ENCODE peak calls at places on chromosomes 1 and 21, in eight cellular contexts. F is M059J; N is omental fat pad; U is DMS79 treated with DMSO at 0.1 percent for 48 hours; P is stimulated activated CD8-positive, alpha-beta memory T cell treated with anti-CD3 and anti-CD28 coated beads, Interleukin-2, amount 100 ng/mL, for 48 hours; B is HEK293T; G is GM12891; J is psoas muscle. C is an unnamed sample.

GRCh38 chr1:156128749-156129682 is 14.5 kb downstream of the LMNA start:
- DNase-seq in F (peak; percentile 76), N (no peak), U (no peak), P (no peak), B (no peak), G (no peak), J (peak; percentile 56), C (peak; percentile 83)

GRCh38 chr1:207024202-207025143 is 8.1 kb downstream of the C1orf116 start:
- DNase-seq in F (no peak), N (no peak), U (no peak), P (no peak), B (no peak), G (no peak), J (no peak), C (no peak)

GRCh38 chr1:223811634-223812101 is 34.1 kb downstream of the TP53BP2 start:
- DNase-seq in F (peak; percentile 60), N (no peak), U (peak; percentile 18), P (no peak), B (peak; percentile 23), G (no peak), J (no peak), C (no peak)

GRCh38 chr1:65757531-65757930 is 35.2 kb upstream of the PDE4B start:
- DNase-seq in F (no peak), N (no peak), U (no peak), P (no peak), B (no peak), G (no peak), J (no peak), C (no peak)

GRCh38 chr1:147847831-147848230 is 54.8 kb upstream of the GJA8 start:
- DNase-seq in F (no peak), N (no peak), U (no peak), P (no peak), B (no peak), G (no peak), J (no peak), C (no peak)

GRCh38 chr1:206521002-206521585 is 13.8 kb downstream of the RASSF5 start:
- DNase-seq in F (no peak), N (no peak), U (no peak), P (no peak), B (no peak), G (no peak), J (no peak), C (no peak)

GRCh38 chr1:30197616-30197934 is 525.8 kb downstream of the MATN1 start:
- DNase-seq in F (no peak), N (no peak), U (no peak), P (no peak), B (no peak), G (no peak), J (no peak), C (no peak)

GRCh38 chr21:34031835-34032370 is 41.5 kb upstream of the MRPS6 start:
- DNase-seq in F (no peak), N (no peak), U (no peak), P (no peak), B (no peak), G (no peak), J (no peak), C (no peak)

GRCh38 chr1:152143147-152143845 is 15.7 kb downstream of the RPTN start:
- DNase-seq in F (peak; percentile 7), N (no peak), U (no peak), P (no peak), B (no peak), G (no peak), J (no peak), C (no peak)

GRCh38 chr1:209435654-209436566 is 147.6 kb upstream of the CAMK1G start:
- DNase-seq in F (peak; percentile 85), N (peak; percentile 58), U (peak; percentile 74), P (peak; percentile 23), B (peak; percentile 82), G (peak; percentile 32), J (peak; percentile 61), C (peak; percentile 45)

GRCh38 chr1:27574871-27575831 is 28.8 kb downstream of the AHDC1 start:
- DNase-seq in F (no peak), N (no peak), U (peak; percentile 93), P (no peak), B (peak; percentile 67), G (no peak), J (peak; percentile 83), C (peak; percentile 87)

GRCh38 chr1:220896088-220896487 is 16.8 kb downstream of the HLX start:
- DNase-seq in F (no peak), N (no peak), U (no peak), P (no peak), B (no peak), G (no peak), J (no peak), C (no peak)

GRCh38 chr1:54227091-54227602 is 27.2 kb downstream of the MRPL37 start:
- DNase-seq in F (peak; percentile 87), N (no peak), U (peak; percentile 8), P (no peak), B (no peak), G (no peak), J (no peak), C (no peak)

GRCh38 chr1:105795741-105796140 is 1260.7 kb upstream of the PRMT6 start:
- DNase-seq in F (no peak), N (no peak), U (no peak), P (no peak), B (no peak), G (no peak), J (no peak), C (no peak)

GRCh38 chr1:45375104-45376090 is 35.2 kb upstream of the MUTYH start:
- DNase-seq in F (peak; percentile 34), N (no peak), U (no peak), P (no peak), B (no peak), G (no peak), J (no peak), C (no peak)

GRCh38 chr1:158035976-158036583 is 42.6 kb downstream of the KIRREL1 start:
- DNase-seq in F (peak; percentile 57), N (peak; percentile 29), U (no peak), P (no peak), B (peak; percentile 36), G (no peak), J (no peak), C (peak; percentile 69)

GRCh38 chr1:47210666-47211065 is 20.8 kb upstream of the PDZK1IP1 start:
- DNase-seq in F (no peak), N (no peak), U (no peak), P (no peak), B (no peak), G (no peak), J (no peak), C (no peak)

GRCh38 chr1:20153000-20153418 is 13.9 kb downstream of the PLA2G2F start:
- DNase-seq in F (peak; percentile 26), N (no peak), U (no peak), P (no peak), B (no peak), G (no peak), J (peak; percentile 35), C (no peak)

GRCh38 chr1:218494000-218494399 is 148.9 kb downstream of the TGFB2 start:
- DNase-seq in F (no peak), N (no peak), U (no peak), P (no peak), B (no peak), G (no peak), J (no peak), C (no peak)

GRCh38 chr21:37758997-37759396 is 157.3 kb downstream of the KCNJ6 start:
- DNase-seq in F (peak; percentile 74), N (no peak), U (no peak), P (no peak), B (peak; percentile 55), G (no peak), J (no peak), C (no peak)

GRCh38 chr1:14815175-14815882 is 216.8 kb downstream of the KAZN start:
- DNase-seq in F (peak; percentile 83), N (no peak), U (peak; percentile 41), P (no peak), B (no peak), G (no peak), J (no peak), C (no peak)

GRCh38 chr1:3735027-3735682 is 17.1 kb upstream of the CCDC27 start:
- DNase-seq in F (no peak), N (no peak), U (no peak), P (no peak), B (no peak), G (no peak), J (no peak), C (no peak)

GRCh38 chr1:159921251-159921650 is 4.1 kb downstream of the TAGLN2 start:
- DNase-seq in F (peak; percentile 53), N (no peak), U (no peak), P (no peak), B (no peak), G (no peak), J (no peak), C (no peak)

GRCh38 chr1:29640428-29640785 is 404.1 kb downstream of the PTPRU start:
- DNase-seq in F (no peak), N (no peak), U (peak; percentile 40), P (no peak), B (no peak), G (no peak), J (no peak), C (no peak)

GRCh38 chr21:45549670-45550463 is 7.6 kb upstream of the SLC19A1 start:
- DNase-seq in F (no peak), N (no peak), U (no peak), P (no peak), B (no peak), G (no peak), J (no peak), C (no peak)

GRCh38 chr1:2050482-2050792 is 226 bp downstream of the PRKCZ start:
- DNase-seq in F (no peak), N (no peak), U (peak; percentile 64), P (no peak), B (no peak), G (no peak), J (no peak), C (no peak)

GRCh38 chr1:233620065-233620464 is 6.2 kb downstream of the KCNK1 start:
- DNase-seq in F (no peak), N (no peak), U (no peak), P (no peak), B (no peak), G (no peak), J (no peak), C (no peak)

GRCh38 chr1:27455166-27455811 is 34.7 kb downstream of the WASF2 start:
- DNase-seq in F (no peak), N (no peak), U (no peak), P (no peak), B (no peak), G (no peak), J (no peak), C (no peak)

GRCh38 chr1:53615101-53615500 is 123.9 kb downstream of the GLIS1 start:
- DNase-seq in F (no peak), N (no peak), U (no peak), P (no peak), B (no peak), G (no peak), J (no peak), C (no peak)

GRCh38 chr21:28971171-28971570 is 21.5 kb downstream of the LTN1 start:
- DNase-seq in F (no peak), N (no peak), U (no peak), P (no peak), B (no peak), G (no peak), J (no peak), C (no peak)

GRCh38 chr1:15178571-15179484 is 25.3 kb downstream of the TMEM51 start:
- DNase-seq in F (peak; percentile 98), N (no peak), U (no peak), P (no peak), B (no peak), G (no peak), J (no peak), C (peak; percentile 59)

GRCh38 chr1:79259390-79260336 is 253.1 kb upstream of the ADGRL4 start:
- DNase-seq in F (peak; percentile 47), N (no peak), U (no peak), P (no peak), B (peak; percentile 37), G (no peak), J (no peak), C (no peak)

GRCh38 chr1:110341146-110341871 is 2.1 kb downstream of the RBM15 start:
- DNase-seq in F (no peak), N (no peak), U (no peak), P (no peak), B (peak; percentile 58), G (no peak), J (no peak), C (no peak)

GRCh38 chr1:52356818-52357355 is 9.1 kb downstream of the CC2D1B start:
- DNase-seq in F (no peak), N (no peak), U (no peak), P (no peak), B (no peak), G (no peak), J (no peak), C (no peak)

C was measured in ovary.